ENCODE peak calls at places on chromosomes 4 and X, in nine cellular contexts. G is left ventricle myocardium inferior; M is adrenal gland; J is prostate gland; T is uterus; H is cardiac muscle cell; U is lower lobe of right lung; X is stomach; E is CD8-positive, alpha-beta T cell. B is an unnamed sample. For H3K4me1, the result is how much of the 10 kb centered on the place peaks cover.

GRCh38 chr4:187578103-187578502 is 417.5 kb upstream of the ZFP42 start:
- DNase-seq in G (no peak), M (no peak), J (no peak), T (no peak), H (no peak), U (no peak), X (no peak), E (no peak), B (no peak)

GRCh38 chr4:19224820-19225219 is 1026.9 kb upstream of the SLIT2 start:
- DNase-seq in G (no peak), M (no peak), J (no peak), T (no peak), H (peak), U (no peak), X (no peak), E (no peak), B (no peak)

GRCh38 chr4:5220028-5220427 is 168.7 kb downstream of the STK32B start:
- DNase-seq in G (no peak), M (peak), J (no peak), T (no peak), H (peak), U (no peak), X (no peak), E (no peak), B (no peak)

GRCh38 chr4:105715692-105716278 is 7.2 kb downstream of the GSTCD start:
- DNase-seq in G (no peak), M (no peak), J (no peak), T (no peak), H (peak), U (no peak), X (no peak), E (no peak), B (no peak)

GRCh38 chrX:16528620-16529019 is 121.3 kb upstream of the S100G start:
- DNase-seq in G (no peak), M (no peak), J (no peak), T (no peak), H (no peak), U (no peak), X (no peak), E (no peak), B (no peak)

GRCh38 chr4:39237179-39237578 is 54.9 kb downstream of the WDR19 start:
- DNase-seq in G (no peak), M (no peak), J (no peak), T (no peak), H (peak), U (no peak), X (no peak), E (no peak), B (no peak)

GRCh38 chr4:11765849-11766453 is 337.3 kb upstream of the HS3ST1 start:
- DNase-seq in G (no peak), M (peak), J (no peak), T (no peak), H (peak), U (no peak), X (no peak), E (no peak), B (no peak)

GRCh38 chrX:139930923-139931645 is 1.8 kb downstream of the ATP11C start:
- DNase-seq in G (peak), M (peak), J (peak), T (no peak), H (peak), U (peak), X (no peak), E (no peak), B (peak)

GRCh38 chr4:37503231-37503630 is 182.9 kb downstream of the RELL1 start:
- DNase-seq in G (no peak), M (no peak), J (no peak), T (no peak), H (no peak), U (no peak), X (no peak), E (no peak), B (no peak)

GRCh38 chr4:47838445-47838844 is 578 bp upstream of the CORIN start:
- DNase-seq in G (no peak), M (no peak), J (no peak), T (no peak), H (no peak), U (no peak), X (no peak), E (no peak), B (no peak)
- TF ChIP-seq CTCF in G (no peak), M (no peak), J (no peak), T (no peak), H (peak), U (no peak), X (no peak), E (no peak), B (no peak)

GRCh38 chrX:45771114-45771513 is 570.4 kb upstream of the DIPK2B start:
- DNase-seq in G (no peak), M (no peak), J (peak), T (peak), H (peak), U (no peak), X (peak), E (no peak), B (no peak)

GRCh38 chrX:45769919-45770582 is 569.4 kb upstream of the DIPK2B start:
- DNase-seq in G (peak), M (peak), J (peak), T (peak), H (peak), U (peak), X (peak), E (no peak), B (peak)

GRCh38 chrX:45774961-45775360 is 574.3 kb upstream of the DIPK2B start:
- DNase-seq in G (no peak), M (no peak), J (no peak), T (peak), H (peak), U (no peak), X (no peak), E (no peak), B (no peak)

GRCh38 chrX:45768666-45769065 is 568.0 kb upstream of the DIPK2B start:
- DNase-seq in G (no peak), M (no peak), J (no peak), T (no peak), H (no peak), U (no peak), X (no peak), E (no peak), B (no peak)

DNA sequence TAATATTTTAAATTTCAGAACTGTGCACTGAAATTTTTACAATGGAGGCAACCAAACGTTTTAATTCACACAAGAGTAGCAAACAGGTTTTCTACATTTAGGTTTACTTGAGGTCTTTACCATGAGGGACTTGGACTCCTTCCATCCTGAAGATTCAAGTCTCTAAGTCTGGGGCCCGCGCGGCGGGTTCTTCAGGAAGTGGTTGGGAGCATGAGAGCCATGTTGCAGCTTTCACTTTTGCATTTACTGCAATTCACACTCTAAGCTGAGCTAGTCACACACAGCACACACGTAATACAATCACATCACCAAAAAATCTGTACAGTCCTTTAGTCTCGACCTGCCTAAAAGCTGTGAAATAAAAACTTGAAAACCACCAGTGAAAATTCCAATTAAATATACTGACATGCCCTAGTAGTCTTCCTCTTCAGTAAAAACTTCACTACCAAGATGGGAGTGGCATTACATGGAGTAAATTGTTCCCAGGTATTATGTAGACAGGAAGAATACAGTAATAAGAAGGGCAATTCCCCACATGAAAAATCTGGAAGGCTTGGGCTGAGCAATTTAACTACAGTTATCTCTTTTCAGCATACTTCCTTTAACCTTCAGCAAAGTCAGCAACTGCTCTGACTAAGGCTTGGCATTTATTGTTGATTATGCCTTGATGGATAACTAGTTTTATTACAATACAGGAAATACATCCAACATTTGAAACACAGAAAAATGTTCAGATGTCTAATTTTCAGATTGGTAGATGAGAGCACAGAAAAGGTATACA is 571.1 kb upstream of the DIPK2B start:
- DNase-seq in G (peak), M (peak), J (no peak), T (no peak), H (peak), U (peak), X (peak), E (no peak), B (peak)
- H3K4me1 ChIP-seq in G (under half), M (under half), J (under half), T (under half), H (under half), U (under half), X (under half), E (under half), B (under half)

GRCh38 chrX:41589634-41590270 is 99.0 kb upstream of the GPR34 start:
- DNase-seq in G (no peak), M (no peak), J (no peak), T (no peak), H (peak), U (no peak), X (no peak), E (no peak), B (no peak)
- TF ChIP-seq CTCF in G (no peak), M (no peak), J (no peak), T (no peak), H (no peak), U (no peak), X (no peak), E (no peak), B (no peak)

GRCh38 chr4:89258506-89258905 is 49.1 kb downstream of the GPRIN3 start:
- DNase-seq in G (no peak), M (no peak), J (no peak), T (no peak), H (no peak), U (no peak), X (no peak), E (no peak), B (no peak)
- H3K4me1 ChIP-seq in G (half or more), M (under half), J (under half), T (under half), H (half or more), U (under half), X (under half), E (under half), B (under half)

GRCh38 chr4:128379860-128380259 is 92.2 kb upstream of the PGRMC2 start:
- DNase-seq in G (peak), M (peak), J (no peak), T (no peak), H (peak), U (peak), X (peak), E (no peak), B (peak)
- TF ChIP-seq CTCF in G (peak), M (peak), J (peak), T (peak), H (peak), U (peak), X (peak), E (no peak), B (peak)

DNA sequence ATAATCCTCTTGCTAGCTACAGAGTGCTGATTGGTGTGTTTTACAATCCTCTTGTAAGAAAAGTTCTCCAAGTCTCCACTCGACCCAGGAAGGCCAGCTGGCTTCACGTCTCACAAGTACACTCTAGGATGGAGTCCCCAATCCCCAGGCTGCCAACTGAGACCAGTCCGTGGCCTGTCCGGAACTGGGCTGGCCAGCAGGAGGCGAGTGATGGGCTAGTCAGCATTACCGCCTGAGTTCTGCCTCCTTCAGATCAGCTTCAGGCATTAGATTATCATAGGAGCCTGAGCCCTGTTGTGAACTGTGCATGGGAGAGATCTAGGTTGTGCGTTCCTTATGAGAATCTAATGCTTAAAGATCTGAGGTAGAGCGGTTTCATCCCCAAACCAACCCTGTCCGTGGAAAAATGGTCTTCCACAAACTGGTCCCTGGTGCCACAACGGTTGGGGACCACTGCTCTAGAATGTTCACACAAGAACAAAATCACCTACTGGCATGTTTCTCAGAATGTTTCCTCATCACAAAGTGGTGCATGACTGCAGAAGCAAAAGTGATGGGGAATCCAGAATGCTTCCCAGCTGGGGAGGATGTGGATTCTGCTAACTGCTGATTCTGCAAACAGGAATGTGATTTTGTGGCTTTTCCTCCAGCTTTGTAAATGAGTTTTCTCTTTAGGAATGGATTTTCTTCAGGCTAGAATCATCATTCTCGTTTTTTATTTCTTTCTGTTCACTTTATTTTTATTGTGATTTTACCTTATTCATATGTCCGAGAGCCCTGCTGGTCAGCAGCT is 40.9 kb downstream of the SEPTIN11 start:
- DNase-seq in G (no peak), M (no peak), J (no peak), T (no peak), H (peak), U (no peak), X (no peak), E (no peak), B (no peak)
- H3K4me1 ChIP-seq in G (half or more), M (under half), J (under half), T (under half), H (under half), U (half or more), X (under half), E (half or more), B (under half)

GRCh38 chr4:103201724-103202123 is 3.6 kb upstream of the CENPE start:
- DNase-seq in G (no peak), M (no peak), J (no peak), T (no peak), H (no peak), U (no peak), X (no peak), E (no peak), B (no peak)

GRCh38 chr4:103201254-103201653 is 3.1 kb upstream of the CENPE start:
- DNase-seq in G (no peak), M (no peak), J (no peak), T (no peak), H (no peak), U (no peak), X (no peak), E (no peak), B (no peak)

GRCh38 chr4:103207673-103208072 is 9.5 kb upstream of the CENPE start:
- DNase-seq in G (no peak), M (no peak), J (no peak), T (no peak), H (no peak), U (no peak), X (no peak), E (no peak), B (no peak)

GRCh38 chr4:103199009-103199408 is 866 bp upstream of the CENPE start:
- DNase-seq in G (no peak), M (no peak), J (no peak), T (no peak), H (no peak), U (no peak), X (no peak), E (no peak), B (no peak)

GRCh38 chr4:103204114-103204513 is 6.0 kb upstream of the CENPE start:
- DNase-seq in G (no peak), M (no peak), J (no peak), T (no peak), H (peak), U (no peak), X (no peak), E (no peak), B (no peak)
- TF ChIP-seq CTCF in G (no peak), M (no peak), J (peak), T (no peak), H (peak), U (no peak), X (no peak), E (no peak), B (no peak)

B was measured in thyroid gland.